ENCODE peak calls at places on chromosome 12, in six cellular contexts. Y is DMS79 treated with DMSO at 0.1 percent for 48 hours; A is midbrain; R is smooth muscle cell of the brain vasculature; N is upper lobe of right lung; L is effector CD4-positive, alpha-beta T cell. Q is an unnamed sample.

GRCh38 chr12:108418162-108418561 is 79.1 kb upstream of the CMKLR1 start:
- DNase-seq in Y (no peak), A (no peak), R (no peak), N (no peak), L (no peak), Q (no peak)

GRCh38 chr12:50677858-50678257 is 86.0 kb upstream of the ATF1 start:
- DNase-seq in Y (no peak), A (no peak), R (no peak), N (no peak), L (no peak), Q (no peak)

GRCh38 chr12:96474206-96474605 is 15.2 kb upstream of the CFAP54 start:
- DNase-seq in Y (no peak), A (no peak), R (no peak), N (no peak), L (no peak), Q (no peak)

GRCh38 chr12:119949594-119949993 is 39.4 kb upstream of the BICDL1 start:
- DNase-seq in Y (peak; percentile 13), A (no peak), R (no peak), N (no peak), L (no peak), Q (no peak)

GRCh38 chr12:96249196-96250118 is 55.3 kb downstream of the ELK3 start:
- DNase-seq in Y (no peak), A (no peak), R (no peak), N (no peak), L (no peak), Q (peak; percentile 59)

GRCh38 chr12:96048392-96048969 is 13.1 kb upstream of the LTA4H start:
- DNase-seq in Y (peak; percentile 38), A (no peak), R (no peak), N (no peak), L (no peak), Q (no peak)

GRCh38 chr12:12734561-12735071 is 17.4 kb downstream of the CDKN1B start:
- DNase-seq in Y (no peak), A (no peak), R (no peak), N (no peak), L (no peak), Q (no peak)

GRCh38 chr12:24922109-24922508 is 26.8 kb downstream of the BCAT1 start:
- DNase-seq in Y (no peak), A (no peak), R (no peak), N (no peak), L (no peak), Q (no peak)

GRCh38 chr12:72236071-72236705 is 36.0 kb upstream of the TRHDE start:
- DNase-seq in Y (no peak), A (no peak), R (no peak), N (no peak), L (no peak), Q (no peak)

GRCh38 chr12:86826051-86826450 is 569.9 kb upstream of the MGAT4C start:
- DNase-seq in Y (no peak), A (no peak), R (no peak), N (no peak), L (no peak), Q (no peak)

GRCh38 chr12:27193854-27194544 is 50.1 kb upstream of the STK38L start:
- DNase-seq in Y (no peak), A (no peak), R (no peak), N (no peak), L (no peak), Q (no peak)

GRCh38 chr12:83161451-83161850 is 474.7 kb downstream of the TMTC2 start:
- DNase-seq in Y (no peak), A (no peak), R (no peak), N (no peak), L (no peak), Q (no peak)

GRCh38 chr12:14782756-14783155 is 20.5 kb downstream of the WBP11 start:
- DNase-seq in Y (no peak), A (no peak), R (no peak), N (no peak), L (no peak), Q (no peak)

GRCh38 chr12:99067171-99067785 is 422.2 kb downstream of the APAF1 start:
- DNase-seq in Y (no peak), A (no peak), R (no peak), N (no peak), L (no peak), Q (no peak)

GRCh38 chr12:132483208-132483607 is 6.7 kb upstream of the FBRSL1 start:
- DNase-seq in Y (no peak), A (no peak), R (no peak), N (no peak), L (no peak), Q (no peak)

GRCh38 chr12:95204141-95204866 is 13.0 kb downstream of the FGD6 start:
- DNase-seq in Y (no peak), A (no peak), R (no peak), N (no peak), L (no peak), Q (no peak)

GRCh38 chr12:123115409-123116111 is 35.3 kb downstream of the PITPNM2 start:
- DNase-seq in Y (no peak), A (peak; percentile 71), R (peak; percentile 55), N (no peak), L (no peak), Q (no peak)

GRCh38 chr12:5022465-5023061 is 21.1 kb upstream of the KCNA5 start:
- DNase-seq in Y (peak; percentile 49), A (peak; percentile 34), R (no peak), N (no peak), L (peak; percentile 10), Q (peak; percentile 82)

GRCh38 chr12:30706476-30706875 is 10.8 kb upstream of the IPO8 start:
- DNase-seq in Y (no peak), A (no peak), R (no peak), N (no peak), L (no peak), Q (no peak)

GRCh38 chr12:47410383-47410782 is 295.4 kb downstream of the RPAP3 start:
- DNase-seq in Y (no peak), A (no peak), R (no peak), N (no peak), L (no peak), Q (no peak)

GRCh38 chr12:42735869-42736361 is 146.4 kb upstream of the PRICKLE1 start:
- DNase-seq in Y (no peak), A (no peak), R (no peak), N (no peak), L (no peak), Q (no peak)

GRCh38 chr12:7832059-7832696 is 40.5 kb downstream of the SLC2A14 start:
- DNase-seq in Y (no peak), A (peak; percentile 7), R (peak; percentile 18), N (no peak), L (no peak), Q (no peak)

GRCh38 chr12:52151859-52152783 is 39.7 kb downstream of the KRT80 start:
- DNase-seq in Y (no peak), A (peak; percentile 7), R (no peak), N (peak; percentile 88), L (peak; percentile 60), Q (peak; percentile 90)

GRCh38 chr12:95553202-95553943 is 2.1 kb upstream of the USP44 start:
- DNase-seq in Y (no peak), A (no peak), R (no peak), N (no peak), L (no peak), Q (no peak)

GRCh38 chr12:124125472-124125871 is 152.5 kb downstream of the ZNF664 start:
- DNase-seq in Y (no peak), A (no peak), R (no peak), N (no peak), L (no peak), Q (no peak)

GRCh38 chr12:8689606-8690175 is 8.1 kb upstream of the RIMKLB start:
- DNase-seq in Y (no peak), A (peak; percentile 13), R (no peak), N (no peak), L (no peak), Q (no peak)

GRCh38 chr12:120474092-120474960 is 4.8 kb upstream of the SRSF9 start:
- DNase-seq in Y (no peak), A (no peak), R (no peak), N (no peak), L (no peak), Q (no peak)

GRCh38 chr12:64258576-64258975 is 36.5 kb upstream of the KICS2 start:
- DNase-seq in Y (no peak), A (no peak), R (no peak), N (no peak), L (no peak), Q (no peak)

GRCh38 chr12:6662602-6662905 is 365 bp downstream of the ING4 start:
- DNase-seq in Y (no peak), A (no peak), R (no peak), N (no peak), L (no peak), Q (no peak)

GRCh38 chr12:1595690-1596347 is 1.4 kb upstream of the FBXL14 start:
- DNase-seq in Y (no peak), A (no peak), R (no peak), N (no peak), L (no peak), Q (no peak)

GRCh38 chr12:3253682-3254275 is 176.6 kb downstream of the TSPAN9 start:
- DNase-seq in Y (no peak), A (no peak), R (no peak), N (no peak), L (no peak), Q (no peak)

GRCh38 chr12:111100554-111100953 is 180.2 kb upstream of the MYL2 start:
- DNase-seq in Y (no peak), A (no peak), R (no peak), N (no peak), L (no peak), Q (peak; percentile 17)

GRCh38 chr12:49279706-49280159 is 14.9 kb downstream of the TUBA1C start:
- DNase-seq in Y (peak; percentile 30), A (no peak), R (no peak), N (no peak), L (no peak), Q (peak; percentile 24)

GRCh38 chr12:25591132-25591531 is 38.0 kb upstream of the LMNTD1 start:
- DNase-seq in Y (no peak), A (no peak), R (no peak), N (no peak), L (no peak), Q (no peak)